ENCODE peak calls at places on chromosomes 13 and 19, in eight cellular contexts. One of them, this sample, is unnamed.

GRCh38 chr19:1166872-1167573 is 7.0 kb downstream of the SBNO2 start:
- DNase-seq in HCT116: no peak
- DNase-seq in gastrocnemius medialis: no peak
- DNase-seq in H1: no peak
- DNase-seq in body of pancreas: no peak
- DNase-seq in heart left ventricle: no peak
- DNase-seq in IMR-90: no peak
- DNase-seq in adrenal gland: peak
- DNase-seq in this sample: no peak

GRCh38 chr19:46392252-46392801 is 21.0 kb downstream of the CCDC8 start:
- DNase-seq in HCT116: no peak
- DNase-seq in gastrocnemius medialis: no peak
- DNase-seq in body of pancreas: no peak
- DNase-seq in adrenal gland: no peak
- DNase-seq in heart left ventricle: no peak
- DNase-seq in IMR-90: peak
- DNase-seq in H1: no peak
- DNase-seq in this sample: no peak

GRCh38 chr19:48490980-48491792 is 20.4 kb downstream of the LMTK3 start:
- DNase-seq in IMR-90: no peak
- DNase-seq in adrenal gland: peak
- DNase-seq in gastrocnemius medialis: no peak
- DNase-seq in H1: peak
- DNase-seq in HCT116: peak
- DNase-seq in body of pancreas: peak
- DNase-seq in heart left ventricle: peak
- DNase-seq in this sample: no peak

GRCh38 chr13:91609353-91609752 is 210.9 kb downstream of the GPC5 start:
- DNase-seq in HCT116: no peak
- DNase-seq in IMR-90: peak
- DNase-seq in adrenal gland: no peak
- DNase-seq in H1: no peak
- DNase-seq in gastrocnemius medialis: no peak
- DNase-seq in body of pancreas: no peak
- DNase-seq in heart left ventricle: no peak
- DNase-seq in this sample: no peak

GRCh38 chr19:3276341-3276799 is 51.9 kb downstream of the CELF5 start:
- DNase-seq in H1: peak
- DNase-seq in gastrocnemius medialis: no peak
- DNase-seq in adrenal gland: no peak
- DNase-seq in body of pancreas: peak
- DNase-seq in heart left ventricle: no peak
- DNase-seq in HCT116: peak
- DNase-seq in IMR-90: no peak
- DNase-seq in this sample: peak

GRCh38 chr13:24148414-24149305 is 11.9 kb upstream of the SPATA13 start:
- DNase-seq in H1: no peak
- DNase-seq in heart left ventricle: no peak
- DNase-seq in HCT116: peak
- DNase-seq in gastrocnemius medialis: no peak
- DNase-seq in adrenal gland: peak
- DNase-seq in IMR-90: peak
- DNase-seq in body of pancreas: peak
- DNase-seq in this sample: peak

GRCh38 chr19:6204212-6204611 is 68.7 kb downstream of the ACSBG2 start:
- DNase-seq in body of pancreas: no peak
- DNase-seq in H1: no peak
- DNase-seq in IMR-90: no peak
- DNase-seq in heart left ventricle: no peak
- DNase-seq in adrenal gland: no peak
- DNase-seq in gastrocnemius medialis: peak
- DNase-seq in HCT116: no peak
- DNase-seq in this sample: no peak

GRCh38 chr19:6018786-6019185 is 40.8 kb upstream of the RANBP3 start:
- DNase-seq in adrenal gland: no peak
- DNase-seq in H1: peak
- DNase-seq in gastrocnemius medialis: no peak
- DNase-seq in heart left ventricle: no peak
- DNase-seq in body of pancreas: no peak
- DNase-seq in HCT116: no peak
- DNase-seq in IMR-90: no peak
- DNase-seq in this sample: no peak

GRCh38 chr19:2488942-2489731 is 13.2 kb downstream of the GADD45B start:
- DNase-seq in heart left ventricle: peak
- DNase-seq in H1: peak
- DNase-seq in adrenal gland: peak
- DNase-seq in HCT116: no peak
- DNase-seq in gastrocnemius medialis: peak
- DNase-seq in body of pancreas: peak
- DNase-seq in IMR-90: no peak
- DNase-seq in this sample: no peak

DNA sequence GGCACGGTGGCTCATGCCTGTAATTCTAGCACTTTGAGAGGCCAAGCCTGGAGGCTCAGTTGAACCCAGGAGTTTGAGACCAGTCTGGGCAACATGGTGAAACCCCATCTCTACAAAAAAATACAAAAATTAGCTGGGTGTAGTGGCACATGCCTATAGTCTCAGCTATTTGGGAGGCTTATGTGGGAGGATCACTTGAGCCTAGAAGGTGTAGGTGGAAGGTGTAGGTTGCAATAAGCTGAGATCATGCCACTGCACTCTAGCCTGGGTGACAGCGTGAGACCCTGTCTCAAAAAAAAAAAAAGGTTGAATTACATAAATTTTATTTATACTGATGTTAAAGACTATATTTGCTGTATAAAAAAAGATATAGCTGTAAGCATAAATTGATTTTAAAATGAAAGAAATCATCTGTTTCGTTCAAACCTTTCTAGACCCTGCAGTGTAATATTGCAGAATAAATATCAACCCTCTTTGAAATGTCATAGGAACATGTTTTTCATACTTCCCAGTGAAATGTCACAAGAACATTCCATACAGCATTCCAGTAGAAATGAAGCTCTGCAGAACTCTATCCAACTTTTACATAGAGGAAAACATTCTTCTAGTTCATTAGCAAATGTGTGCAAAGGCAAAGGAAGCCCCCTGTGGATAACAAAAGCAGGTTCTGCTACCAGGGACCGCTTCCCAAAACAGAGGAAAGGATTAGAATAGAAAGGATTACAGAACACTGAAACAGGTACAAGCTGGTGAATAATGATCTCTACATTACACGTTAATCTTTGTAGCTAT is 76.0 kb downstream of the CAB39L start:
- DNase-seq in adrenal gland: no peak
- DNase-seq in body of pancreas: no peak
- DNase-seq in gastrocnemius medialis: no peak
- DNase-seq in IMR-90: no peak
- DNase-seq in heart left ventricle: no peak
- DNase-seq in H1: no peak
- DNase-seq in HCT116: no peak
- DNase-seq in this sample: no peak
- H3K27ac ChIP-seq in adrenal gland: no peak
- H3K27ac ChIP-seq in body of pancreas: no peak
- H3K27ac ChIP-seq in gastrocnemius medialis: no peak
- H3K27ac ChIP-seq in IMR-90: peak
- H3K27ac ChIP-seq in heart left ventricle: no peak
- H3K27ac ChIP-seq in H1: no peak
- H3K27ac ChIP-seq in HCT116: no peak
- H3K27ac ChIP-seq in this sample: no peak

GRCh38 chr19:55089279-55089944 is 13.7 kb downstream of the EPS8L1 start:
- DNase-seq in body of pancreas: peak
- DNase-seq in gastrocnemius medialis: no peak
- DNase-seq in HCT116: no peak
- DNase-seq in adrenal gland: no peak
- DNase-seq in heart left ventricle: no peak
- DNase-seq in IMR-90: no peak
- DNase-seq in H1: no peak
- DNase-seq in this sample: no peak
- TF ChIP-seq POLR2A in body of pancreas: no peak
- TF ChIP-seq POLR2A in gastrocnemius medialis: no peak
- TF ChIP-seq POLR2A in HCT116: no peak
- TF ChIP-seq POLR2A in adrenal gland: no peak
- TF ChIP-seq POLR2A in heart left ventricle: no peak
- TF ChIP-seq POLR2A in IMR-90: no peak
- TF ChIP-seq POLR2A in H1: no peak
- TF ChIP-seq POLR2A in this sample: no peak

GRCh38 chr19:30882411-30883005 is 466.7 kb downstream of the TSHZ3 start:
- DNase-seq in H1: no peak
- DNase-seq in IMR-90: no peak
- DNase-seq in adrenal gland: no peak
- DNase-seq in heart left ventricle: no peak
- DNase-seq in HCT116: no peak
- DNase-seq in body of pancreas: no peak
- DNase-seq in gastrocnemius medialis: no peak
- DNase-seq in this sample: no peak

GRCh38 chr19:30883071-30883470 is 466.2 kb downstream of the TSHZ3 start:
- DNase-seq in gastrocnemius medialis: no peak
- DNase-seq in HCT116: no peak
- DNase-seq in adrenal gland: peak
- DNase-seq in heart left ventricle: no peak
- DNase-seq in H1: no peak
- DNase-seq in body of pancreas: no peak
- DNase-seq in IMR-90: no peak
- DNase-seq in this sample: no peak

GRCh38 chr19:30881986-30882385 is 467.2 kb downstream of the TSHZ3 start:
- DNase-seq in HCT116: no peak
- DNase-seq in adrenal gland: no peak
- DNase-seq in IMR-90: no peak
- DNase-seq in gastrocnemius medialis: no peak
- DNase-seq in heart left ventricle: no peak
- DNase-seq in H1: no peak
- DNase-seq in body of pancreas: no peak
- DNase-seq in this sample: no peak

GRCh38 chr19:30887042-30887441 is 462.2 kb downstream of the TSHZ3 start:
- DNase-seq in body of pancreas: no peak
- DNase-seq in heart left ventricle: no peak
- DNase-seq in H1: no peak
- DNase-seq in IMR-90: no peak
- DNase-seq in HCT116: no peak
- DNase-seq in gastrocnemius medialis: no peak
- DNase-seq in adrenal gland: no peak
- DNase-seq in this sample: no peak

DNA sequence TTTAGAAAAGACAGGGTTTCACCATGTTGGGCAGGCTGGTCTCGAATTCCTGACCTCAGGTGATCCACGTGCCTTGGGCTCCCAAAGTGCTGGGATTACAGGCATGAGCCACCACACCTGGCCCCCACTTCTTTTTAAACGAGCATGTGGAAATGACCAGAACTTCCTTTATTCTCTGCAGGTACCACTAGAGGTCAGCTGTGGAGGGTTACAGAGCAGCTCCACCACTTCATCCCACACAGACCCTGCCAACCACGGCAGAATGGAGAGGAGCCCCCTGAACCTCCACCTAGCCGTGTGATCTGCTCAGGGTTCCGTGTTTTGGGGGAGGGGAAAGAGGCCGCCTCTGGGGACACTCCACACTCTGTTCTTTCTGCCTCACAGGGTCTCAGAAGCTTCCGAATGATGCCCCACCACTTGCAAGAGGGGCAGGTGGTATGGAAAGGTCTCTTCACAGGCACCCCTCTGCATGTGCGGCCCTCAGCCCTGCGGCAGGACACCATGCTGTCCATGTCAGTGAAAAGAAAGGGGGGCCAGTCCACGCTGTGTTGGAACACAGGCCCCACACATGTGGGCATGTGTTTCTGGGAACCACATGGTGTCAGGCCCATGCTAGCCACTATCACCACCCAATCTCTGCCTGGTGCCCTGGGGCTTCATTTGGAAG is 465.0 kb downstream of the TSHZ3 start:
- DNase-seq in HCT116: no peak
- DNase-seq in heart left ventricle: no peak
- DNase-seq in IMR-90: no peak
- DNase-seq in H1: no peak
- DNase-seq in body of pancreas: no peak
- DNase-seq in adrenal gland: no peak
- DNase-seq in gastrocnemius medialis: no peak
- DNase-seq in this sample: no peak
- TF ChIP-seq CTCF in HCT116: no peak
- TF ChIP-seq CTCF in heart left ventricle: no peak
- TF ChIP-seq CTCF in IMR-90: no peak
- TF ChIP-seq CTCF in H1: peak
- TF ChIP-seq CTCF in body of pancreas: no peak
- TF ChIP-seq CTCF in adrenal gland: no peak
- TF ChIP-seq CTCF in gastrocnemius medialis: no peak
- TF ChIP-seq CTCF in this sample: no peak

GRCh38 chr19:38084196-38084595 is 139.8 kb downstream of the DPF1 start:
- DNase-seq in IMR-90: no peak
- DNase-seq in H1: no peak
- DNase-seq in HCT116: no peak
- DNase-seq in gastrocnemius medialis: no peak
- DNase-seq in body of pancreas: no peak
- DNase-seq in heart left ventricle: no peak
- DNase-seq in adrenal gland: no peak
- DNase-seq in this sample: no peak

GRCh38 chr19:38079926-38080380 is 144.1 kb downstream of the DPF1 start:
- DNase-seq in body of pancreas: peak
- DNase-seq in gastrocnemius medialis: no peak
- DNase-seq in H1: no peak
- DNase-seq in adrenal gland: no peak
- DNase-seq in IMR-90: peak
- DNase-seq in heart left ventricle: no peak
- DNase-seq in HCT116: no peak
- DNase-seq in this sample: peak

GRCh38 chr19:38078302-38078930 is 145.6 kb downstream of the DPF1 start:
- DNase-seq in heart left ventricle: no peak
- DNase-seq in H1: no peak
- DNase-seq in HCT116: no peak
- DNase-seq in IMR-90: no peak
- DNase-seq in body of pancreas: no peak
- DNase-seq in gastrocnemius medialis: no peak
- DNase-seq in adrenal gland: no peak
- DNase-seq in this sample: no peak

GRCh38 chr19:38081547-38082255 is 142.3 kb downstream of the DPF1 start:
- DNase-seq in gastrocnemius medialis: no peak
- DNase-seq in HCT116: no peak
- DNase-seq in H1: no peak
- DNase-seq in IMR-90: no peak
- DNase-seq in body of pancreas: no peak
- DNase-seq in adrenal gland: no peak
- DNase-seq in heart left ventricle: no peak
- DNase-seq in this sample: no peak

GRCh38 chr19:38082256-38083118 is 141.5 kb downstream of the DPF1 start:
- DNase-seq in body of pancreas: no peak
- DNase-seq in gastrocnemius medialis: no peak
- DNase-seq in HCT116: no peak
- DNase-seq in adrenal gland: no peak
- DNase-seq in heart left ventricle: no peak
- DNase-seq in H1: no peak
- DNase-seq in IMR-90: no peak
- DNase-seq in this sample: no peak
- H3K27ac ChIP-seq in body of pancreas: no peak
- H3K27ac ChIP-seq in gastrocnemius medialis: no peak
- H3K27ac ChIP-seq in HCT116: no peak
- H3K27ac ChIP-seq in adrenal gland: no peak
- H3K27ac ChIP-seq in heart left ventricle: no peak
- H3K27ac ChIP-seq in H1: no peak
- H3K27ac ChIP-seq in IMR-90: no peak
- H3K27ac ChIP-seq in this sample: peak

GRCh38 chr19:51382004-51382403 is 5.8 kb downstream of the LIM2 start:
- DNase-seq in body of pancreas: no peak
- DNase-seq in heart left ventricle: no peak
- DNase-seq in IMR-90: no peak
- DNase-seq in adrenal gland: no peak
- DNase-seq in HCT116: no peak
- DNase-seq in H1: no peak
- DNase-seq in gastrocnemius medialis: no peak
- DNase-seq in this sample: no peak
- TF ChIP-seq POLR2A in body of pancreas: no peak
- TF ChIP-seq POLR2A in heart left ventricle: no peak
- TF ChIP-seq POLR2A in IMR-90: no peak
- TF ChIP-seq POLR2A in adrenal gland: no peak
- TF ChIP-seq POLR2A in HCT116: no peak
- TF ChIP-seq POLR2A in H1: no peak
- TF ChIP-seq POLR2A in gastrocnemius medialis: no peak
- TF ChIP-seq POLR2A in this sample: no peak

GRCh38 chr13:96080676-96081075 is 9.2 kb upstream of the HS6ST3 start:
- DNase-seq in H1: no peak
- DNase-seq in IMR-90: no peak
- DNase-seq in HCT116: no peak
- DNase-seq in heart left ventricle: no peak
- DNase-seq in adrenal gland: no peak
- DNase-seq in body of pancreas: no peak
- DNase-seq in gastrocnemius medialis: no peak
- DNase-seq in this sample: no peak
- TF ChIP-seq CTCF in H1: no peak
- TF ChIP-seq CTCF in IMR-90: no peak
- TF ChIP-seq CTCF in HCT116: no peak
- TF ChIP-seq CTCF in heart left ventricle: no peak
- TF ChIP-seq CTCF in adrenal gland: no peak
- TF ChIP-seq CTCF in body of pancreas: no peak
- TF ChIP-seq CTCF in gastrocnemius medialis: no peak
- TF ChIP-seq CTCF in this sample: no peak